ENCODE peak calls at places on chromosomes 11 and 22, in five cellular contexts. N, T, G, R and W are unnamed samples. For H3K9me3, the result is how much of the 10 kb centered on the place peaks cover.

GRCh38 chr22:16964366-16964765 is 43.7 kb downstream of the GAB4 start:
- DNase-seq in G (no peak), N (no peak), T (no peak), R (no peak), W (no peak)

GRCh38 chr11:47257518-47258316 is at the start of gene NR1H3:
- DNase-seq in R (peak), N (no peak), G (peak), T (no peak), W (no peak)

GRCh38 chr11:44964526-44965209 is 14.0 kb upstream of the TP53I11 start:
- DNase-seq in N (no peak), T (no peak), R (no peak), G (no peak), W (no peak)

GRCh38 chr22:45859231-45860161 is 117.5 kb downstream of the WNT7B start:
- DNase-seq in N (no peak), T (no peak), G (no peak), R (peak), W (no peak)

GRCh38 chr11:70872950-70873735 is 379.2 kb downstream of the SHANK2 start:
- DNase-seq in N (no peak), G (no peak), R (no peak), T (no peak), W (no peak)

GRCh38 chr11:98061858-98062257 is 958.9 kb upstream of the CNTN5 start:
- DNase-seq in R (no peak), N (no peak), T (no peak), G (no peak), W (no peak)

GRCh38 chr11:112024178-112024777 is 930 bp upstream of the DLAT start:
- DNase-seq in G (no peak), T (no peak), R (no peak), N (no peak), W (no peak)

GRCh38 chr11:26073646-26074045 is 258.3 kb upstream of the ANO3 start:
- DNase-seq in R (no peak), G (no peak), N (no peak), T (no peak), W (no peak)

GRCh38 chr22:42367980-42368378 is 64.2 kb downstream of the NFAM1 start:
- DNase-seq in R (no peak), G (no peak), N (no peak), T (peak), W (no peak)

GRCh38 chr11:43830928-43831440 is 49.6 kb upstream of the ALKBH3 start:
- DNase-seq in N (no peak), R (peak), G (no peak), T (peak), W (no peak)

GRCh38 chr11:66854729-66855211 is 2.1 kb upstream of the LRFN4 start:
- DNase-seq in G (no peak), R (no peak), N (no peak), T (no peak), W (no peak)

GRCh38 chr11:80727315-80727714 is 1286.5 kb upstream of the TENM4 start:
- DNase-seq in T (no peak), N (no peak), R (no peak), G (no peak), W (no peak)

GRCh38 chr22:43483669-43484068 is 71.9 kb downstream of the MPPED1 start:
- DNase-seq in G (no peak), R (no peak), T (no peak), N (no peak), W (no peak)

GRCh38 chr22:25051073-25051472 is 98.6 kb downstream of the KIAA1671 start:
- DNase-seq in G (no peak), T (no peak), R (no peak), N (no peak), W (no peak)

GRCh38 chr11:68749061-68749491 is 2.2 kb downstream of the TESMIN start:
- DNase-seq in N (no peak), R (peak), G (no peak), T (no peak), W (no peak)

GRCh38 chr11:36196476-36197099 is 92.6 kb downstream of the COMMD9 start:
- DNase-seq in G (no peak), T (no peak), R (peak), N (no peak), W (no peak)

GRCh38 chr11:95442531-95443050 is 211.6 kb upstream of the SESN3 start:
- DNase-seq in G (no peak), N (no peak), R (no peak), T (no peak), W (no peak)

GRCh38 chr11:100961633-100962032 is 168.0 kb downstream of the PGR start:
- DNase-seq in N (no peak), T (no peak), R (peak), G (no peak), W (no peak)

GRCh38 chr11:59891781-59892181 is 13.2 kb downstream of the OOSP3 start:
- DNase-seq in N (no peak), G (no peak), R (no peak), T (no peak), W (no peak)

GRCh38 chr11:130121430-130121978 is 38.1 kb upstream of the ST14 start:
- DNase-seq in N (no peak), G (no peak), T (no peak), R (peak), W (no peak)

GRCh38 chr11:393219-394033 is 583 bp upstream of the PKP3 start:
- DNase-seq in T (peak), N (no peak), R (peak), G (peak), W (no peak)

GRCh38 chr22:41512421-41513194 is 31.7 kb downstream of the POLR3H start:
- DNase-seq in R (peak), N (no peak), T (no peak), G (peak), W (no peak)

GRCh38 chr11:63017306-63017974 is 1.8 kb upstream of the SLC22A8 start:
- DNase-seq in N (no peak), G (no peak), R (no peak), T (no peak), W (no peak)

DNA sequence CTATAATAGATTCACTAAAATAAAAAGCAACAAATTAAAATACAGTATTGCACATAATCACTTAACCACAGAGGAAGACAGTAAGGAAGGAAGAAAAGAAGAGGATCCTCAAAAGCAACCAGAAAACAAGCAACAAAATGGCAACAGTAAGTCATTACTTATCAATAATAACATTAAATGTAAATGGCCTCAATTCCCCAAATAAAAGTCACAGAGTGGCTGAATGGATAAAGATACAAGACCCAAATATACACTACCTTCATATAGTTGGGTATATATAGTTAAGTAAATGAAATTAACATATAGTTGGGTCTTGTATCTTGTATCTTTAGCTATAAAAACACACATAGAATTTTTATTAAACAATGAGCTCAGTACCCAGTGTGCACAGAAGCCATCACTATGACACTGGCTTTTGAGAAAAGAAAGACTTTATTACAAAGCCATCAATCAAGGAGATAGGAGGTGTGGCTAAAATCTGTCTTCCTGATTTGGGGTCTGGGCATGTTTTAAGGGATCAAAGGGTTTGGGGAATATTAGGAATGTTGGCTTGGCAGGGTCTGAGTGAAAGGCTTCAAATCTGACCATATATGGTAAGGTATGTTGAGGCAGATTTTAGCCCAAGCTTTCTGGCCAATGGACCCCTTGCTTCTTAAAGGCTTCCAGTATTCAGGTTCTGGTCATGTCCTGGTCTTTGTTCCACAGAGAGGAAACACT is 13.4 kb upstream of the GLYAT start:
- DNase-seq in T (no peak), R (no peak), G (no peak), N (no peak), W (no peak)
- H3K9me3 ChIP-seq in T (under half), R (under half), G (under half), N (under half), W (under half)

GRCh38 chr11:38582151-38582550 is 1984.1 kb upstream of the RAG2 start:
- DNase-seq in G (no peak), T (no peak), R (no peak), N (no peak), W (no peak)

GRCh38 chr11:38582756-38583155 is 1984.7 kb upstream of the RAG2 start:
- DNase-seq in G (no peak), N (no peak), R (no peak), T (no peak), W (no peak)

GRCh38 chr11:38577769-38578168 is 1979.7 kb upstream of the RAG2 start:
- DNase-seq in G (no peak), T (no peak), N (no peak), R (no peak), W (no peak)
- H3K9me3 ChIP-seq in G (under half), T (under half), N (under half), R (under half), W (under half)

DNA sequence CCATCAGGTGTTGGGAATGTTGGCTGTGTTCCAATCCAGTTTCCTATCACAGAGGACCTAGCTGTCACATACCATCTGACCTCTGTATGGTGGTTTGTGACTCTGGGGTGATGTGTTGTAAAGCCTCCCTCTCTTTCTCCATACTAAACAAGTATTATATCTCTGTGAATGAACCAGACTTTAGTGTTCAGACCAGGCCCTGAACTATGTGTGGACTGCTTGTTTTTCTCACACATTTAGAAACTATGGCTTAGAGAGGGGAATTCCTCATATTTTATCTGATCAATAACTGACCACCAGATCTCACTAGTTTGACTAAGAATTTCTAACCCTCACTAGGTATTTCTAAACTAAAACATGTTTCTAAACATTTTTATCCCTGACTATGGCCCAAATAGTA is 17.5 kb downstream of the NCR3LG1 start:
- DNase-seq in G (no peak), T (no peak), N (no peak), R (no peak), W (no peak)
- H3K9me3 ChIP-seq in G (under half), T (under half), N (under half), R (under half), W (under half)

GRCh38 chr22:49522582-49523373 is 304.9 kb downstream of the BRD1 start:
- DNase-seq in R (no peak), N (no peak), T (no peak), G (no peak), W (no peak)
- H3K9me3 ChIP-seq in R (half or more), N (under half), T (under half), G (under half), W (under half)

DNA sequence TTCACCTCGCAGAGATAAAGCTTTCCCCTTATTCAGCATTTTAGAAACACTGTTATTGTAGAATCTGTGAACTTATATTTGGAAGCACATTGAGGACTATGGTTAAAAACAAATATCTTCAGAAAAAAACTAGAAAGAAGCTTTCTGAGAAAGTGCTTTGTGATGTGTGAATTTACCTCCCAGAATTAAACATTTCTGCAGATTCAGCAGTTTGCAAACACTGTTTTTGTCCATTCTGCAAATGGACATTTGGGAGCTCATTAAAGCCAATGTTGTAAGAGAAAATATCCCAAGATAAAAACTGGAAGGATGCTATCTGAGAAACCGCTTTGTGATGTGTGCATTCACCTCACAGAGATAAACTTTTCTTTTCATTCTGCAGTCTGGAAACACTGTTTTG is 272.7 kb downstream of the OR4A5 start:
- DNase-seq in T (no peak), R (no peak), G (no peak), N (no peak), W (no peak)
- H3K9me3 ChIP-seq in T (under half), R (under half), G (under half), N (under half), W (under half)

GRCh38 chr11:125132071-125132470 is 20.6 kb upstream of the TMEM218 start:
- DNase-seq in T (no peak), R (peak), G (no peak), N (no peak), W (no peak)
- H3K9me3 ChIP-seq in T (under half), R (under half), G (under half), N (under half), W (under half)

GRCh38 chr11:133794205-133794604 is 51.1 kb downstream of the SPATA19 start:
- DNase-seq in R (no peak), G (no peak), T (no peak), N (no peak), W (no peak)
- H3K9me3 ChIP-seq in R (under half), G (under half), T (under half), N (under half), W (under half)

GRCh38 chr11:9982127-9982795 is 311.8 kb downstream of the SBF2 start:
- DNase-seq in R (no peak), N (no peak), T (no peak), G (no peak), W (no peak)
- H3K9me3 ChIP-seq in R (under half), N (under half), T (under half), G (under half), W (under half)

DNA sequence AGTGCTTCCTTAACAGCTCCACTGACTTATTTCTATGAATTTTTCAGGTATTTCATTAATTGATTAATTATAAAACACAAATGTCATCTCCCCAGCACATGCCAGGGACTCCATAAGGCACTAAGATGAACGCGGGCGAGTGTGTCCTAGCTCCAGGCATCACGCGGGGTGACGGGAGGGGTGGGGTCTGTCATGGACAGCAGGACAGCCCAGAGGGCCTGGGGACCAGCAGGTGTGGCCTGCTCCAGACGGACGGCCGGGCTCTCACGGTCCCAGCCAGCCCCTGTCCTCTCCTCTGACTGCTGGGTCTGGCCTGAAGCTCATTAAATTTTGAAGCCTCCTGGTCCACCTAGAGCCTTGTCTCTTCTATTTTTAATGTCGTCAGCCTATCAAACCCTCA is 531.1 kb downstream of the BRD1 start:
- DNase-seq in T (no peak), N (no peak), R (no peak), G (peak), W (no peak)
- H3K9me3 ChIP-seq in T (under half), N (under half), R (half or more), G (under half), W (under half)